ENCODE peak calls at places on chromosomes 6 and 20, in four cellular contexts. O is hypothalamus, X is left ventricle myocardium inferior, L is naive B cell. I is an unnamed sample.

GRCh38 chr6:7998103-7998725 is 66.0 kb downstream of the BLOC1S5 start:
- DNase-seq in O (no peak), X (no peak), L (peak), I (no peak)

GRCh38 chr20:63833776-63834544 is 2.9 kb upstream of the ZBTB46 start:
- DNase-seq in O (no peak), X (no peak), L (no peak), I (no peak)

GRCh38 chr6:28525496-28526039 is at the start of gene GPX5:
- DNase-seq in O (no peak), X (no peak), L (no peak), I (no peak)

GRCh38 chr20:10111144-10111771 is 76.5 kb downstream of the ANKEF1 start:
- DNase-seq in O (no peak), X (no peak), L (no peak), I (no peak)

GRCh38 chr6:13559968-13560650 is 14.3 kb upstream of the SIRT5 start:
- DNase-seq in X (no peak), L (no peak), O (no peak), I (no peak)

GRCh38 chr6:10033223-10033829 is 381.5 kb downstream of the TFAP2A start:
- DNase-seq in L (no peak), O (no peak), X (no peak), I (no peak)

GRCh38 chr6:157304840-157305675 is 18.3 kb downstream of the TMEM242 start:
- DNase-seq in O (no peak), X (no peak), L (no peak), I (peak)

GRCh38 chr20:64149141-64149540 is 15.1 kb upstream of the MYT1 start:
- DNase-seq in X (no peak), O (no peak), L (no peak), I (no peak)

GRCh38 chr6:1810880-1811279 is 201.2 kb downstream of the FOXC1 start:
- DNase-seq in O (no peak), X (no peak), L (no peak), I (no peak)

GRCh38 chr6:131029661-131030297 is 33.3 kb downstream of the EPB41L2 start:
- DNase-seq in O (peak), L (no peak), X (no peak), I (no peak)

GRCh38 chr6:2952557-2953095 is 18.7 kb downstream of the SERPINB6 start:
- DNase-seq in L (no peak), X (peak), O (peak), I (peak)

GRCh38 chr6:106536863-106537262 is 92.4 kb downstream of the RTN4IP1 start:
- DNase-seq in X (no peak), O (no peak), L (no peak), I (no peak)

GRCh38 chr6:84773133-84773430 is 8.7 kb upstream of the TBX18 start:
- DNase-seq in X (no peak), O (no peak), L (no peak), I (no peak)

GRCh38 chr6:73521351-73522254 is 771 bp upstream of the EEF1A1 start:
- DNase-seq in O (peak), X (peak), L (no peak), I (peak)

GRCh38 chr20:41133709-41134361 is 3.5 kb upstream of the PLCG1 start:
- DNase-seq in L (no peak), X (no peak), O (no peak), I (peak)

GRCh38 chr20:17228624-17229061 is 1.8 kb downstream of the PCSK2 start:
- DNase-seq in L (no peak), O (peak), X (no peak), I (no peak)

GRCh38 chr6:7939186-7939863 is 28.7 kb upstream of the TXNDC5 start:
- DNase-seq in O (no peak), L (no peak), X (no peak), I (no peak)

GRCh38 chr6:118810420-118811027 is 83.4 kb upstream of the ASF1A start:
- DNase-seq in O (no peak), L (peak), X (no peak), I (no peak)

GRCh38 chr20:64158346-64159285 is 5.6 kb upstream of the MYT1 start:
- DNase-seq in X (no peak), O (no peak), L (no peak), I (no peak)

GRCh38 chr6:113997106-113997505 is 26.2 kb upstream of the HDAC2 start:
- DNase-seq in O (no peak), L (no peak), X (no peak), I (no peak)

GRCh38 chr6:124780621-124781020 is 181.6 kb upstream of the RNF217 start:
- DNase-seq in O (peak), X (no peak), L (no peak), I (no peak)

GRCh38 chr20:37727957-37728634 is 34.3 kb downstream of the CTNNBL1 start:
- DNase-seq in O (no peak), L (no peak), X (no peak), I (no peak)

GRCh38 chr6:37096025-37096424 is 73.9 kb upstream of the PIM1 start:
- DNase-seq in X (no peak), O (no peak), L (no peak), I (peak)

GRCh38 chr20:3038454-3038853 is 5.0 kb upstream of the GNRH2 start:
- DNase-seq in O (no peak), L (no peak), X (no peak), I (no peak)

GRCh38 chr20:25076731-25077609 is 5.0 kb downstream of the VSX1 start:
- DNase-seq in O (peak), X (no peak), L (no peak), I (no peak)

GRCh38 chr20:6769953-6770831 is 2.7 kb downstream of the BMP2 start:
- DNase-seq in O (no peak), L (no peak), X (peak), I (peak)

GRCh38 chr6:166310634-166311033 is 2.4 kb upstream of the PRR18 start:
- DNase-seq in X (no peak), L (no peak), O (no peak), I (no peak)

GRCh38 chr6:25450469-25451198 is 171.5 kb downstream of the CARMIL1 start:
- DNase-seq in X (no peak), L (no peak), O (no peak), I (no peak)

GRCh38 chr6:126060400-126060799 is 74.1 kb downstream of the TRMT11 start:
- DNase-seq in L (no peak), O (no peak), X (no peak), I (no peak)

GRCh38 chr6:127547909-127548649 is 28.9 kb upstream of the C6orf58 start:
- DNase-seq in X (no peak), O (no peak), L (no peak), I (no peak)

GRCh38 chr6:81995548-81996289 is 243.2 kb upstream of the TENT5A start:
- DNase-seq in O (no peak), X (no peak), L (no peak), I (no peak)

GRCh38 chr6:169979873-169980440 is 228.5 kb downstream of the ERMARD start:
- DNase-seq in L (no peak), X (no peak), O (no peak), I (no peak)

GRCh38 chr20:43726811-43727338 is at the start of gene GTSF1L:
- DNase-seq in O (no peak), L (no peak), X (no peak), I (no peak)

GRCh38 chr6:107386340-107386739 is 73.0 kb downstream of the PDSS2 start:
- DNase-seq in X (no peak), L (no peak), O (no peak), I (no peak)

GRCh38 chr6:11350294-11350693 is 117.8 kb upstream of the NEDD9 start:
- DNase-seq in L (no peak), O (no peak), X (no peak), I (no peak)

GRCh38 chr6:26304213-26305096 is 60.5 kb upstream of the BTN3A2 start:
- DNase-seq in X (no peak), L (peak), O (peak), I (peak)

GRCh38 chr20:13205402-13205801 is 15.7 kb upstream of the ISM1 start:
- DNase-seq in X (no peak), O (no peak), L (no peak), I (no peak)

GRCh38 chr6:157272866-157273755 is 50.2 kb downstream of the TMEM242 start:
- DNase-seq in X (no peak), O (no peak), L (peak), I (no peak)

GRCh38 chr6:41028618-41029486 is 10.2 kb downstream of the UNC5CL start:
- DNase-seq in L (no peak), O (no peak), X (no peak), I (no peak)

GRCh38 chr20:1893721-1894470 is 1.3 kb upstream of the SIRPA start:
- DNase-seq in O (no peak), L (no peak), X (peak), I (peak)

I was measured in tibial artery.